ENCODE peak calls at places on chromosomes 13 and 19, in ten cellular contexts. One of them, this sample, is unnamed.
A peak's percentile ranks its signal among the peaks of the same experiment; 100 is the strongest.

GRCh38 chr19:12938536-12939291 is at the start of gene CALR:
- DNase-seq in thoracic aorta: no peak
- DNase-seq in SJSA1: no peak
- DNase-seq in stomach: no peak
- DNase-seq in cardiac muscle cell: peak; percentile 45
- DNase-seq in ascending aorta: no peak
- DNase-seq in pancreas: no peak
- DNase-seq in tibial artery: peak; percentile 79
- DNase-seq in transverse colon: peak; percentile 45
- DNase-seq in mucosa of descending colon: no peak
- DNase-seq in this sample: peak; percentile 50

GRCh38 chr19:45172173-45172572 is 5.9 kb downstream of the TRAPPC6A start:
- DNase-seq in thoracic aorta: no peak
- DNase-seq in SJSA1: no peak
- DNase-seq in stomach: no peak
- DNase-seq in cardiac muscle cell: no peak
- DNase-seq in ascending aorta: no peak
- DNase-seq in pancreas: no peak
- DNase-seq in tibial artery: no peak
- DNase-seq in transverse colon: no peak
- DNase-seq in mucosa of descending colon: no peak
- DNase-seq in this sample: peak; percentile 25

GRCh38 chr19:32373614-32374295 is 28.3 kb downstream of the ZNF507 start:
- DNase-seq in thoracic aorta: peak; percentile 15
- DNase-seq in SJSA1: peak; percentile 91
- DNase-seq in stomach: peak; percentile 27
- DNase-seq in cardiac muscle cell: peak; percentile 99
- DNase-seq in ascending aorta: no peak
- DNase-seq in pancreas: peak; percentile 74
- DNase-seq in tibial artery: no peak
- DNase-seq in transverse colon: peak; percentile 42
- DNase-seq in mucosa of descending colon: no peak
- DNase-seq in this sample: no peak

GRCh38 chr13:58452123-58452623 is 820.6 kb downstream of the PCDH17 start:
- DNase-seq in thoracic aorta: no peak
- DNase-seq in SJSA1: no peak
- DNase-seq in stomach: no peak
- DNase-seq in cardiac muscle cell: peak; percentile 7
- DNase-seq in ascending aorta: no peak
- DNase-seq in pancreas: no peak
- DNase-seq in tibial artery: no peak
- DNase-seq in transverse colon: no peak
- DNase-seq in mucosa of descending colon: no peak
- DNase-seq in this sample: no peak

GRCh38 chr19:54572696-54573311 is 786 bp upstream of the LILRA2 start:
- DNase-seq in thoracic aorta: no peak
- DNase-seq in SJSA1: no peak
- DNase-seq in stomach: no peak
- DNase-seq in cardiac muscle cell: no peak
- DNase-seq in ascending aorta: no peak
- DNase-seq in pancreas: no peak
- DNase-seq in tibial artery: no peak
- DNase-seq in transverse colon: no peak
- DNase-seq in mucosa of descending colon: no peak
- DNase-seq in this sample: no peak

GRCh38 chr13:19239114-19239860 is 57.7 kb upstream of the TUBA3C start:
- DNase-seq in thoracic aorta: no peak
- DNase-seq in SJSA1: no peak
- DNase-seq in stomach: no peak
- DNase-seq in cardiac muscle cell: no peak
- DNase-seq in ascending aorta: no peak
- DNase-seq in pancreas: no peak
- DNase-seq in tibial artery: no peak
- DNase-seq in transverse colon: no peak
- DNase-seq in mucosa of descending colon: no peak
- DNase-seq in this sample: no peak

GRCh38 chr19:38145627-38146026 is 78.4 kb downstream of the DPF1 start:
- DNase-seq in thoracic aorta: no peak
- DNase-seq in SJSA1: no peak
- DNase-seq in stomach: no peak
- DNase-seq in cardiac muscle cell: peak; percentile 49
- DNase-seq in ascending aorta: no peak
- DNase-seq in pancreas: no peak
- DNase-seq in tibial artery: no peak
- DNase-seq in transverse colon: no peak
- DNase-seq in mucosa of descending colon: no peak
- DNase-seq in this sample: no peak

GRCh38 chr13:39415403-39415802 is 187.6 kb downstream of the LHFPL6 start:
- DNase-seq in thoracic aorta: no peak
- DNase-seq in SJSA1: peak; percentile 52
- DNase-seq in stomach: no peak
- DNase-seq in cardiac muscle cell: peak; percentile 77
- DNase-seq in ascending aorta: no peak
- DNase-seq in pancreas: peak; percentile 16
- DNase-seq in tibial artery: peak; percentile 68
- DNase-seq in transverse colon: no peak
- DNase-seq in mucosa of descending colon: no peak
- DNase-seq in this sample: no peak

GRCh38 chr13:40662866-40663265 is 3.6 kb downstream of the FOXO1 start:
- DNase-seq in thoracic aorta: no peak
- DNase-seq in SJSA1: no peak
- DNase-seq in stomach: no peak
- DNase-seq in cardiac muscle cell: no peak
- DNase-seq in ascending aorta: no peak
- DNase-seq in pancreas: no peak
- DNase-seq in tibial artery: no peak
- DNase-seq in transverse colon: no peak
- DNase-seq in mucosa of descending colon: no peak
- DNase-seq in this sample: no peak

GRCh38 chr13:77383097-77383496 is 56.2 kb upstream of the MYCBP2 start:
- DNase-seq in thoracic aorta: no peak
- DNase-seq in SJSA1: no peak
- DNase-seq in stomach: no peak
- DNase-seq in cardiac muscle cell: no peak
- DNase-seq in ascending aorta: no peak
- DNase-seq in pancreas: no peak
- DNase-seq in tibial artery: no peak
- DNase-seq in transverse colon: no peak
- DNase-seq in mucosa of descending colon: no peak
- DNase-seq in this sample: no peak

GRCh38 chr13:109743706-109744453 is 42.5 kb downstream of the IRS2 start:
- DNase-seq in thoracic aorta: no peak
- DNase-seq in SJSA1: peak; percentile 86
- DNase-seq in stomach: no peak
- DNase-seq in cardiac muscle cell: peak; percentile 84
- DNase-seq in ascending aorta: no peak
- DNase-seq in pancreas: no peak
- DNase-seq in tibial artery: no peak
- DNase-seq in transverse colon: peak; percentile 56
- DNase-seq in mucosa of descending colon: no peak
- DNase-seq in this sample: no peak

GRCh38 chr13:47337781-47338507 is 441.1 kb upstream of the HTR2A start:
- DNase-seq in thoracic aorta: no peak
- DNase-seq in SJSA1: no peak
- DNase-seq in stomach: no peak
- DNase-seq in cardiac muscle cell: peak; percentile 58
- DNase-seq in ascending aorta: no peak
- DNase-seq in pancreas: no peak
- DNase-seq in tibial artery: no peak
- DNase-seq in transverse colon: no peak
- DNase-seq in mucosa of descending colon: no peak
- DNase-seq in this sample: no peak

GRCh38 chr13:25678398-25678797 is 306.6 kb downstream of the ATP8A2 start:
- DNase-seq in thoracic aorta: no peak
- DNase-seq in SJSA1: no peak
- DNase-seq in stomach: peak; percentile 81
- DNase-seq in cardiac muscle cell: no peak
- DNase-seq in ascending aorta: no peak
- DNase-seq in pancreas: peak; percentile 57
- DNase-seq in tibial artery: no peak
- DNase-seq in transverse colon: peak; percentile 11
- DNase-seq in mucosa of descending colon: no peak
- DNase-seq in this sample: peak; percentile 2

GRCh38 chr19:49361438-49362047 is 673 bp downstream of the TEAD2 start:
- DNase-seq in thoracic aorta: no peak
- DNase-seq in SJSA1: peak; percentile 83
- DNase-seq in stomach: peak; percentile 80
- DNase-seq in cardiac muscle cell: peak; percentile 91
- DNase-seq in ascending aorta: peak; percentile 23
- DNase-seq in pancreas: peak; percentile 83
- DNase-seq in tibial artery: peak; percentile 91
- DNase-seq in transverse colon: peak; percentile 81
- DNase-seq in mucosa of descending colon: peak; percentile 87
- DNase-seq in this sample: no peak

GRCh38 chr19:38990949-38991697 is 15.6 kb upstream of the FBXO17 start:
- DNase-seq in thoracic aorta: no peak
- DNase-seq in SJSA1: peak; percentile 54
- DNase-seq in stomach: no peak
- DNase-seq in cardiac muscle cell: peak; percentile 25
- DNase-seq in ascending aorta: no peak
- DNase-seq in pancreas: no peak
- DNase-seq in tibial artery: no peak
- DNase-seq in transverse colon: no peak
- DNase-seq in mucosa of descending colon: no peak
- DNase-seq in this sample: no peak

GRCh38 chr19:50432658-50433057 is at the start of gene MYBPC2:
- DNase-seq in thoracic aorta: no peak
- DNase-seq in SJSA1: no peak
- DNase-seq in stomach: peak; percentile 31
- DNase-seq in cardiac muscle cell: peak; percentile 27
- DNase-seq in ascending aorta: no peak
- DNase-seq in pancreas: peak; percentile 20
- DNase-seq in tibial artery: no peak
- DNase-seq in transverse colon: peak; percentile 33
- DNase-seq in mucosa of descending colon: no peak
- DNase-seq in this sample: no peak

GRCh38 chr13:86569119-86569518 is 769.9 kb upstream of the SLITRK6 start:
- DNase-seq in thoracic aorta: no peak
- DNase-seq in SJSA1: no peak
- DNase-seq in stomach: no peak
- DNase-seq in cardiac muscle cell: no peak
- DNase-seq in ascending aorta: no peak
- DNase-seq in pancreas: no peak
- DNase-seq in tibial artery: no peak
- DNase-seq in transverse colon: no peak
- DNase-seq in mucosa of descending colon: no peak
- DNase-seq in this sample: no peak

DNA sequence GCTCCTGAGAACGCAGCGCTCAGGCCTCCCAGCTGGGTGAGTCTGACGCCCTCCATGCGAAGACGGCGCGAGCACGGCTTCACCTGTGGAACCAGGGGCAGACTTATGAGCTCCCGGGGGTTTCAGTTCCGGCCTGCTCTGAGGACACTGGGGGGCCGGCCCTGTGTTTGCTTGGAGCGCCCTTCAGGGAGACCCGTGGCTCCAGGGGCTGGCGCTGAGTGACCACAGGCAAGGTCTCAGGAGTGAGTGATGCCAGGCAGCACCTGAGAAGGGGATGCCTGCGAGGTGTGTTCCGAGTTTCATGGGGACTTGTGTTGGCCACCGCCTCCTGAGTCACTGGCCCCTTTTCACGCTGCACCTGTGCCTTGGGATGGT is 4.5 kb downstream of the MCF2L start:
- DNase-seq in thoracic aorta: no peak
- DNase-seq in SJSA1: no peak
- DNase-seq in stomach: no peak
- DNase-seq in cardiac muscle cell: no peak
- DNase-seq in ascending aorta: no peak
- DNase-seq in pancreas: no peak
- DNase-seq in tibial artery: no peak
- DNase-seq in transverse colon: peak; percentile 3
- DNase-seq in mucosa of descending colon: peak; percentile 18
- DNase-seq in this sample: no peak
- H3K4me1 ChIP-seq in thoracic aorta: peaks cover 2% of the 10 kb centered on the region
- H3K4me1 ChIP-seq in SJSA1: no peaks in the 10 kb centered on the region
- H3K4me1 ChIP-seq in stomach: peaks cover 13% of the 10 kb centered on the region
- H3K4me1 ChIP-seq in cardiac muscle cell: no peaks in the 10 kb centered on the region
- H3K4me1 ChIP-seq in ascending aorta: peaks cover under 1% of the 10 kb centered on the region
- H3K4me1 ChIP-seq in pancreas: no peaks in the 10 kb centered on the region
- H3K4me1 ChIP-seq in tibial artery: peaks cover 7% of the 10 kb centered on the region
- H3K4me1 ChIP-seq in transverse colon: peaks cover 2% of the 10 kb centered on the region
- H3K4me1 ChIP-seq in mucosa of descending colon: peaks cover 3% of the 10 kb centered on the region
- H3K4me1 ChIP-seq in this sample: peaks cover 11% of the 10 kb centered on the region

GRCh38 chr19:28920269-28921066 is 292.5 kb downstream of the UQCRFS1 start:
- DNase-seq in thoracic aorta: no peak
- DNase-seq in SJSA1: no peak
- DNase-seq in stomach: no peak
- DNase-seq in cardiac muscle cell: no peak
- DNase-seq in ascending aorta: no peak
- DNase-seq in pancreas: no peak
- DNase-seq in tibial artery: no peak
- DNase-seq in transverse colon: no peak
- DNase-seq in mucosa of descending colon: no peak
- DNase-seq in this sample: no peak
- H3K4me1 ChIP-seq in thoracic aorta: no peaks in the 10 kb centered on the region
- H3K4me1 ChIP-seq in SJSA1: no peaks in the 10 kb centered on the region
- H3K4me1 ChIP-seq in stomach: no peaks in the 10 kb centered on the region
- H3K4me1 ChIP-seq in cardiac muscle cell: no peaks in the 10 kb centered on the region
- H3K4me1 ChIP-seq in ascending aorta: no peaks in the 10 kb centered on the region
- H3K4me1 ChIP-seq in pancreas: no peaks in the 10 kb centered on the region
- H3K4me1 ChIP-seq in tibial artery: no peaks in the 10 kb centered on the region
- H3K4me1 ChIP-seq in transverse colon: no peaks in the 10 kb centered on the region
- H3K4me1 ChIP-seq in mucosa of descending colon: no peaks in the 10 kb centered on the region
- H3K4me1 ChIP-seq in this sample: no peaks in the 10 kb centered on the region

DNA sequence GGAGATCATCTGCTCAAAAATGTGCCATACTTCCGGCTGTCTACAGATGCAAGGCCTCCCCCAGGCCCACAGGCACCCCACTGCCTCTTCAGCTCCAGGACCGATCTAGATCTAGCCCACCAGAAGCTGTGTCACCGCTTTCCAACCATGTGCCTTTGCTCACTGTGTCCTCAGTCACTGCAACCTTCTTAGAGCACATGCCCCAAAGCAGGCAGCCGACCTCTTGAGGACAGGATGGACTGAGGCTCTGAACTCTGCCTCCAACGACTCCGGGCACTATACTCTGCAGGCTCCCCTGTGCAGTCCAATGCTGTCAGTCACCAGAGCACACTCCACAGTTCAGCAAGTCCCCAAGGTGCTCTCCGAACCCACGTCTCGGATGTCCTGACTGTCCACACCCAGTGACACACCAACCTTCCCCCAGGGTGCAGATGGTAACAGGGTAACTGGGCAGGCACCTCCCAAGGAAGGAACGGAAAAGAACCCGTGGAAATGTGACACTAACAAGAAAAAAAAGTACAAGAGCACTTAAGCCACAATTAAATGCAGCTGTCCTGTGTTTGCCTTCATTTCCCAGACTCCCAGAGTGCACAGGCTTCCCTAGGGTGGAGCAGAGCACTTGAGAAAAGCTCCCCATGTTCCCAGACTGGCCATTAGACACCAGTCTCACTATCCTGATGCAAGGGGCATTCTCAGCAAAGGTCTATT is 4.8 kb downstream of the STK24 start:
- DNase-seq in thoracic aorta: no peak
- DNase-seq in SJSA1: no peak
- DNase-seq in stomach: no peak
- DNase-seq in cardiac muscle cell: no peak
- DNase-seq in ascending aorta: no peak
- DNase-seq in pancreas: no peak
- DNase-seq in tibial artery: no peak
- DNase-seq in transverse colon: peak; percentile 73
- DNase-seq in mucosa of descending colon: peak; percentile 59
- DNase-seq in this sample: peak; percentile 33
- H3K4me1 ChIP-seq in thoracic aorta: peaks cover 26% of the 10 kb centered on the region
- H3K4me1 ChIP-seq in SJSA1: peaks cover 48% of the 10 kb centered on the region
- H3K4me1 ChIP-seq in stomach: peaks cover 23% of the 10 kb centered on the region
- H3K4me1 ChIP-seq in cardiac muscle cell: peaks cover 36% of the 10 kb centered on the region
- H3K4me1 ChIP-seq in ascending aorta: no peaks in the 10 kb centered on the region
- H3K4me1 ChIP-seq in pancreas: peaks cover 53% of the 10 kb centered on the region
- H3K4me1 ChIP-seq in tibial artery: peaks cover 27% of the 10 kb centered on the region
- H3K4me1 ChIP-seq in transverse colon: peaks cover 81% of the 10 kb centered on the region
- H3K4me1 ChIP-seq in mucosa of descending colon: peaks cover 69% of the 10 kb centered on the region
- H3K4me1 ChIP-seq in this sample: peaks cover 85% of the 10 kb centered on the region

GRCh38 chr19:943551-944170 is 17.8 kb downstream of the ARID3A start:
- DNase-seq in thoracic aorta: no peak
- DNase-seq in SJSA1: no peak
- DNase-seq in stomach: no peak
- DNase-seq in cardiac muscle cell: no peak
- DNase-seq in ascending aorta: no peak
- DNase-seq in pancreas: no peak
- DNase-seq in tibial artery: no peak
- DNase-seq in transverse colon: no peak
- DNase-seq in mucosa of descending colon: no peak
- DNase-seq in this sample: no peak
- H3K4me1 ChIP-seq in thoracic aorta: peaks cover 6% of the 10 kb centered on the region
- H3K4me1 ChIP-seq in SJSA1: peaks cover 15% of the 10 kb centered on the region
- H3K4me1 ChIP-seq in stomach: peaks cover 25% of the 10 kb centered on the region
- H3K4me1 ChIP-seq in cardiac muscle cell: no peaks in the 10 kb centered on the region
- H3K4me1 ChIP-seq in ascending aorta: no peaks in the 10 kb centered on the region
- H3K4me1 ChIP-seq in pancreas: peaks cover 27% of the 10 kb centered on the region
- H3K4me1 ChIP-seq in tibial artery: peaks cover 5% of the 10 kb centered on the region
- H3K4me1 ChIP-seq in transverse colon: peaks cover 43% of the 10 kb centered on the region
- H3K4me1 ChIP-seq in mucosa of descending colon: peaks cover 24% of the 10 kb centered on the region
- H3K4me1 ChIP-seq in this sample: peaks cover 16% of the 10 kb centered on the region

This sample was measured in CD4-positive, alpha-beta memory T cell.